ENCODE peak calls at places on chromosomes 12 and 14, in eight cellular contexts. V is A549, Q is fibroblast of pulmonary artery, O is ovary, R is dorsolateral prefrontal cortex, S is transverse colon, B is brain microvascular endothelial cell, T is heart left ventricle. A is an unnamed sample.

GRCh38 chr12:76666272-76666845 is 97.6 kb upstream of the ZDHHC17 start:
- DNase-seq in V (no peak), Q (no peak), O (no peak), R (no peak), S (no peak), B (no peak), T (no peak), A (no peak)

GRCh38 chr12:124686001-124686884 is 118.8 kb upstream of the NCOR2 start:
- DNase-seq in V (peak; percentile 57), Q (peak; percentile 57), O (peak; percentile 64), R (no peak), S (no peak), B (peak; percentile 54), T (no peak), A (peak; percentile 72)

GRCh38 chr12:82966160-82966559 is 279.5 kb downstream of the TMTC2 start:
- DNase-seq in V (no peak), Q (peak; percentile 73), O (no peak), R (no peak), S (no peak), B (no peak), T (no peak), A (no peak)

GRCh38 chr12:89472508-89472907 is 52.1 kb downstream of the GALNT4 start:
- DNase-seq in V (no peak), Q (peak; percentile 47), O (no peak), R (no peak), S (no peak), B (no peak), T (no peak), A (peak; percentile 70)

GRCh38 chr12:131797588-131797934 is 30.6 kb upstream of the MMP17 start:
- DNase-seq in V (no peak), Q (no peak), O (no peak), R (no peak), S (no peak), B (no peak), T (no peak), A (no peak)

GRCh38 chr12:80702889-80703605 is 4.4 kb upstream of the MYF6 start:
- DNase-seq in V (no peak), Q (peak; percentile 59), O (no peak), R (no peak), S (no peak), B (peak; percentile 71), T (no peak), A (peak; percentile 76)

GRCh38 chr12:123571343-123571813 is 13.0 kb upstream of the TMED2 start:
- DNase-seq in V (peak; percentile 46), Q (peak; percentile 82), O (peak; percentile 42), R (no peak), S (peak; percentile 16), B (peak; percentile 81), T (peak; percentile 23), A (peak; percentile 67)

GRCh38 chr14:80906336-80906735 is 35.2 kb downstream of the CEP128 start:
- DNase-seq in V (no peak), Q (no peak), O (no peak), R (no peak), S (no peak), B (no peak), T (no peak), A (no peak)

GRCh38 chr12:118029166-118029565 is 12.7 kb downstream of the RFC5 start:
- DNase-seq in V (no peak), Q (no peak), O (no peak), R (no peak), S (no peak), B (no peak), T (no peak), A (no peak)

GRCh38 chr12:52082026-52082667 is 2.6 kb downstream of the SMIM41 start:
- DNase-seq in V (no peak), Q (peak; percentile 39), O (peak; percentile 83), R (no peak), S (no peak), B (no peak), T (peak; percentile 82), A (no peak)
- H3K4me3 ChIP-seq in V (no peak overlapping the region), Q (no peak overlapping the region), O (no peak overlapping the region), R (no peak overlapping the region), S (no peak overlapping the region), B (no peak overlapping the region), T (no peak overlapping the region), A (no peak overlapping the region)

GRCh38 chr14:22319526-22320352 is 269.3 kb downstream of the DAD1 start:
- DNase-seq in V (peak; percentile 29), Q (peak; percentile 71), O (no peak), R (peak; percentile 14), S (peak; percentile 45), B (peak; percentile 69), T (peak; percentile 18), A (peak; percentile 81)

GRCh38 chr14:22316473-22316872 is 272.6 kb downstream of the DAD1 start:
- DNase-seq in V (no peak), Q (no peak), O (no peak), R (no peak), S (no peak), B (no peak), T (no peak), A (no peak)

GRCh38 chr14:22315336-22315735 is 273.7 kb downstream of the DAD1 start:
- DNase-seq in V (no peak), Q (no peak), O (no peak), R (no peak), S (no peak), B (no peak), T (no peak), A (no peak)

GRCh38 chr14:22318951-22319350 is 270.1 kb downstream of the DAD1 start:
- DNase-seq in V (no peak), Q (no peak), O (no peak), R (no peak), S (no peak), B (no peak), T (no peak), A (no peak)

GRCh38 chr14:22320353-22320733 is 268.7 kb downstream of the DAD1 start:
- DNase-seq in V (no peak), Q (no peak), O (no peak), R (no peak), S (no peak), B (no peak), T (no peak), A (no peak)
- TF ChIP-seq CTCF in V (no peak), Q (no peak), O (no peak), R (peak; percentile 6), S (no peak), B (no peak), T (no peak), A (no peak)

GRCh38 chr14:66177935-66178334 is 308.2 kb upstream of the CCDC196 start:
- DNase-seq in V (no peak), Q (no peak), O (no peak), R (no peak), S (no peak), B (no peak), T (no peak), A (no peak)

GRCh38 chr14:66174453-66174891 is 311.7 kb upstream of the CCDC196 start:
- DNase-seq in V (no peak), Q (peak; percentile 33), O (no peak), R (no peak), S (no peak), B (no peak), T (no peak), A (no peak)
- H3K4me3 ChIP-seq in V (no peak overlapping the region), Q (no peak overlapping the region), O (no peak overlapping the region), R (no peak overlapping the region), S (no peak overlapping the region), B (no peak overlapping the region), T (no peak overlapping the region), A (no peak overlapping the region)

DNA sequence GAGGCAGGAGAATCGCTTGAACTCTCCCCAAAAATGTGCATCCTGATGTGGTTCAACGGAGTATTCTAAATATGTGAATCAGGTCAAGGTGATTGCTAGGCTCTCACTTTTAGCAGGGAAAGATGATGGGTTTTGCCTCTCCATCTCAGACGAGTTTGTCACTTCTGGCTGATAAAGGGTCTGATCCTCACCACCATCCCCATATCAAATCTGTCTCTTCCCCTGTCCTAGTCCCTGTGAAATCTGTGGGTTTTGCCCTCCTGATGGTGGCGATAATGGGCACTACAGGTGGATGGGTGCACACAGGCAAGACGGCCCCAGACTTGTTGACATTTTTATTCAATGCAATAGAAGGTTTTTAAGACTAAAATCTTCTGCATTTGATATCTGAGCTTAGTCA is 384.6 kb downstream of the GLT1D1 start:
- DNase-seq in V (no peak), Q (no peak), O (no peak), R (no peak), S (no peak), B (no peak), T (no peak), A (no peak)
- TF ChIP-seq CTCF in V (no peak), Q (no peak), O (no peak), R (no peak), S (no peak), B (no peak), T (no peak), A (no peak)

DNA sequence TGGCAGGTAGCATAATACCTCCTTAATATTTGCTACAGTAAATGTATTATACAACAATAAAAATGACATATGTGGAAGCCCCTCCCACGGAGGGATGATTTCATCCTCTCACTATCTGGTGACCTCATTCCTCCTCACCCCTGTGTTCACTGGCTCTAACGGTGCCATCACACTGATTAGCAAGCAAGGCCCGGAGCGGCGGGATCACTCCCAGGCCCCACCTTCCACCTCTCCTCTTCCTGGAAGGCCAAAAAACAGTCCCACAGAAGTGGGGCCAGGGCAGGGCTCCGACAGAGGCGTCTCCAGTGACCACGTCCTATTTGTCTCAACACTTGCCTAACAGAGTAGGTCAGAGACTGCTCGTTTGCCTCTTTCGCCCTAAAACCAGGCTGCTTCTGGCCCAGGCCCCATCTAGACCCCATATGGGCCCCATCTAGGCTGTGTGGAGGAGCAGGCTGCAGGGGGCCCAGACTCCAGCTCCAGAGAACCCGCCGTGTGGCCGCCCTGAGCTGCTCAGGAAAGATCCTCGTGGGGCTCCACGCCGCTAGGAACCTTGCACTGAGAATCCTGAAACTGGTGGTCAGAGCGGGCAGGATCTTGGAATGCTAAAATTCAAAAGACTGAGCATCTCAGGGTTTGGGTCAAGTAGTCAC is 3.7 kb downstream of the SELPLG start:
- DNase-seq in V (no peak), Q (peak; percentile 79), O (peak; percentile 33), R (no peak), S (no peak), B (peak; percentile 81), T (peak; percentile 28), A (peak; percentile 75)
- H3K4me3 ChIP-seq in V (no peak overlapping the region), Q (no peak overlapping the region), O (no peak overlapping the region), R (no peak overlapping the region), S (no peak overlapping the region), B (no peak overlapping the region), T (no peak overlapping the region), A (no peak overlapping the region)

GRCh38 chr12:78120866-78121590 is 290.3 kb downstream of the NAV3 start:
- DNase-seq in V (peak; percentile 3), Q (peak; percentile 79), O (no peak), R (no peak), S (no peak), B (peak; percentile 17), T (no peak), A (peak; percentile 49)
- TF ChIP-seq CTCF in V (peak; percentile 53), Q (peak; percentile 43), O (no peak), R (peak; percentile 58), S (no peak), B (peak; percentile 35), T (no peak), A (peak; percentile 25)

GRCh38 chr12:119666900-119667576 is 895 bp upstream of the PRKAB1 start:
- DNase-seq in V (no peak), Q (no peak), O (no peak), R (no peak), S (no peak), B (no peak), T (no peak), A (no peak)
- H3K4me3 ChIP-seq in V (peak overlapping the region; percentile 93), Q (peak overlapping the region; percentile 93), O (peak overlapping the region; percentile 94), R (peak overlapping the region; percentile 76), S (peak overlapping the region; percentile 73), B (peak overlapping the region; percentile 98), T (peak overlapping the region; percentile 12), A (peak overlapping the region; percentile 99)

GRCh38 chr12:127485528-127485927 is 781.4 kb upstream of the TMEM132C start:
- DNase-seq in V (no peak), Q (peak; percentile 42), O (no peak), R (no peak), S (peak; percentile 13), B (peak; percentile 95), T (no peak), A (peak; percentile 91)
- TF ChIP-seq CTCF in V (no peak), Q (no peak), O (no peak), R (no peak), S (no peak), B (peak; percentile 76), T (no peak), A (peak; percentile 65)